ENCODE peak calls at places on chromosomes 2 and 18, in four cellular contexts. H is upper lobe of right lung, A is cardiac muscle cell, B is NT2/D1. O is an unnamed sample. For H3K27me3, the result is how much of the 10 kb centered on the place peaks cover.

GRCh38 chr2:84865181-84865783 is 15.6 kb downstream of the TRABD2A start:
- DNase-seq in H (no peak), A (peak), B (no peak), O (peak)

GRCh38 chr2:189304360-189304759 is 124.8 kb upstream of the COL5A2 start:
- DNase-seq in H (no peak), A (no peak), B (no peak), O (no peak)

GRCh38 chr2:195660265-195660890 is 3.4 kb downstream of the SLC39A10 start:
- DNase-seq in H (no peak), A (peak), B (no peak), O (peak)

GRCh38 chr2:183037281-183037659 is 987 bp downstream of the NCKAP1 start:
- DNase-seq in H (no peak), A (peak), B (no peak), O (peak)

GRCh38 chr2:53594586-53594918 is 173.1 kb upstream of the CHAC2 start:
- DNase-seq in H (no peak), A (no peak), B (no peak), O (no peak)

GRCh38 chr18:24397694-24398365 is at the start of gene OSBPL1A:
- DNase-seq in H (peak), A (peak), B (peak), O (peak)

GRCh38 chr18:14747513-14748474 is at the start of gene ANKRD30B:
- DNase-seq in H (peak), A (no peak), B (no peak), O (no peak)

GRCh38 chr2:176283268-176283667 is 14.0 kb downstream of the MTX2 start:
- DNase-seq in H (no peak), A (peak), B (no peak), O (peak)

GRCh38 chr2:53778536-53779162 is 8.1 kb downstream of the ASB3 start:
- DNase-seq in H (no peak), A (no peak), B (no peak), O (no peak)

GRCh38 chr2:54581326-54582039 is 125.4 kb downstream of the SPTBN1 start:
- DNase-seq in H (no peak), A (no peak), B (no peak), O (no peak)

GRCh38 chr2:196252408-196253114 is 81.2 kb upstream of the STK17B start:
- DNase-seq in H (no peak), A (no peak), B (no peak), O (peak)

GRCh38 chr2:53381271-53381670 is 386.3 kb upstream of the CHAC2 start:
- DNase-seq in H (no peak), A (no peak), B (no peak), O (no peak)

GRCh38 chr18:61901334-61901986 is 8.7 kb upstream of the RNF152 start:
- DNase-seq in H (no peak), A (peak), B (no peak), O (peak)

GRCh38 chr18:56291229-56291796 is 347.1 kb downstream of the TXNL1 start:
- DNase-seq in H (no peak), A (no peak), B (no peak), O (peak)

DNA sequence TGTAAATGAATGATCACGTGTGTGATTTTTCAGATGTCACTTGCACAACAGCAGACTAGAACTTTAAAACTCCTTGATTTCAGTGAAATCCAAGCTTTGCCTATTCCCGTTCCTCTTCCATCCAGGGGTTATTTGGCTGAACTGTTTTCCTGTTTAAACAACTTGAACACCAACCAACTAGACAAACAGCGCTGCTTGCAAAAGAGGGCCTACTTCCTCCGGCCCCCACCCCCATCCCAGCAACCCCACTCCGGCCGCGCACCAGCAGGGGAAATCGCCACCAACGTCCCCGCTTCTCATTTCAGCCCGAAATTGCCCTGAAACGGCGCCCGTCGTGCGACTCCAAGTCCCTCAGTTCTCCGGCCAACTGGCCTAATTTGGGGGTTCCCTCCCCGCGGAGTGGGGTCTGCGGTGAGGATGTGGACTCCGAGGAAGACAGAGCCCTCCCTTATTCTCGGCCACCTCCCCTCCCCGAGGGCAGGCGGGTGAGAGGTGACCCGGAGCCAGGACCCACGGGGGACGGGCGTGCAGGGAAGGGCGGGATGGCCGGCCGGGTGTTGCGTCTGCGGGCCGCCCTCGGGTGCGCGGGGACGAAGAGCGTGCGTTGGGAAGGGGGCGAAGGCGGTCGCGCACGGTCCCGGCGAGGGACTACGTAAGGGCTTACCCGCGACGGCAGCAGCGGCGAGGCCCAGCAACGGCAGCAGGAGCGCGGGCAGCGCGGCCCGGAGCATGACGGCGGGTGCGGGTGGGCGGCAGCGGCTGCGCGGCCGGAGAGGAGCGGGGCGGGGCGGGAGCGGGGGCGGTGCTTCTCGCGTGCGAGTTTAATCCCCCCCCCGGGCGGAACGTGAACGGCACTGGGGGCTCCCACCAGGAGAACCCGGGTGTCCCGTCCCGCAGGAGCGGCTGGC is at the start of gene CD302:
- DNase-seq in H (peak), A (peak), B (no peak), O (no peak)
- H3K27me3 ChIP-seq in H (under half), A (half or more), B (under half), O (under half)

GRCh38 chr2:70696142-70696541 is 71.9 kb downstream of the ADD2 start:
- DNase-seq in H (no peak), A (no peak), B (no peak), O (no peak)

GRCh38 chr2:70690846-70691245 is 77.2 kb downstream of the ADD2 start:
- DNase-seq in H (peak), A (no peak), B (no peak), O (no peak)

GRCh38 chr2:70688427-70688826 is 79.6 kb downstream of the ADD2 start:
- DNase-seq in H (peak), A (no peak), B (no peak), O (no peak)

GRCh38 chr2:70691497-70691896 is 76.5 kb downstream of the ADD2 start:
- DNase-seq in H (no peak), A (no peak), B (no peak), O (no peak)

GRCh38 chr2:70692256-70692655 is 75.7 kb downstream of the ADD2 start:
- DNase-seq in H (peak), A (no peak), B (no peak), O (no peak)
- H3K27me3 ChIP-seq in H (under half), A (under half), B (under half), O (under half)

DNA sequence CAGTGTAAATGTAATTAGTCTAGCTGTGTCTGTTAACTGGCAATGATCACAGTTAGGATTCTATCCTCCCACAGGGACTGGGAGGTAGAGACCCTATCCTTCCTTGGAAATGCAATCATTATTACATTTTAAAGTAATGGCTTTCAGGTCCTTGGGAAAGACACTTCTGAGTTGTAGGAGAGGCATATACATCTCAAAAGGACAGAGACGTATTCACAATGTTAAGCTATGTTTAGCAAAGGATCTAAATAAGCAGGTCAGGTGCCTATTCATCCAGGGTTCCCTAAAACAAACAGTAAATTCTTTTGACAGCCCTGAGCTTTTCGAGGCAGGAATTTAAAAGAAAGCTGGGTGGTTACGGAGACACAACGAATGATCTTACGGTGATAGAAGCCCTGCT is 1671.7 kb upstream of the DDX18 start:
- DNase-seq in H (no peak), A (no peak), B (peak), O (no peak)
- H3K27me3 ChIP-seq in H (under half), A (under half), B (half or more), O (under half)

DNA sequence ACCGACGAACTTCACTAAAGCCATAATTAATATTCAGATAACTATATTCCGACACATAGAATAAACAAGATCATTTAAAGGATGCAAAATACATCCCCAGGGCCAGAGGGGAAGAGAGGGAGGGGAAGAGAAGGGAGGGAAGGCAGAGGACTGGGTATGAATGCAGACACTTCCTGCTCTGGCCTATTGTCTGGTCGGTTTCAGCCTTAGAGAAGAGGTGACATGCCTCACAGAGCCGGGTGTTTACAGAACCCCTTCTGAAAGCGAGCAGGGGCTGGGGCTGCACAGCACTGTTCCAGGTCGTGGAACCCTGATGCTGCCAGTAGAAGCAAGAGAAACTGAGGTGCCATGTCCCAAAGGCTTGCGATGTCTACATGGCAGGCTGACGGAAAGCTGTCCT is 31.0 kb downstream of the CELF4 start:
- DNase-seq in H (no peak), A (no peak), B (no peak), O (no peak)
- H3K27me3 ChIP-seq in H (under half), A (under half), B (under half), O (under half)

GRCh38 chr18:48545690-48546365 is 7.0 kb downstream of the CTIF start:
- DNase-seq in H (peak), A (peak), B (no peak), O (peak)
- H3K27me3 ChIP-seq in H (under half), A (under half), B (under half), O (under half)

GRCh38 chr2:237877576-237878307 is 18.3 kb downstream of the RAMP1 start:
- DNase-seq in H (peak), A (no peak), B (no peak), O (no peak)

GRCh38 chr2:237879058-237879430 is 19.6 kb downstream of the RAMP1 start:
- DNase-seq in H (no peak), A (peak), B (no peak), O (peak)

GRCh38 chr2:237876951-237877491 is 17.6 kb downstream of the RAMP1 start:
- DNase-seq in H (peak), A (no peak), B (no peak), O (no peak)

GRCh38 chr2:237879991-237880560 is 20.7 kb downstream of the RAMP1 start:
- DNase-seq in H (peak), A (no peak), B (no peak), O (no peak)

GRCh38 chr2:237878321-237879057 is 19.1 kb downstream of the RAMP1 start:
- DNase-seq in H (peak), A (no peak), B (no peak), O (no peak)
- H3K27me3 ChIP-seq in H (under half), A (under half), B (under half), O (under half)

O was measured in bronchial epithelial cell.